ENCODE peak calls at places on chromosomes 3 and 15, in nine cellular contexts. F, Z, D, X, C, K, T, Y and N are unnamed samples.

GRCh38 chr3:66703501-66703900 is 202.7 kb upstream of the LRIG1 start:
- DNase-seq in F (no peak), Z (no peak), D (no peak), X (no peak), C (no peak), K (no peak), T (no peak), Y (no peak), N (no peak)

GRCh38 chr15:90435652-90436337 is 47.8 kb downstream of the IQGAP1 start:
- DNase-seq in F (no peak), Z (no peak), D (no peak), X (no peak), C (no peak), K (no peak), T (no peak), Y (no peak), N (no peak)

GRCh38 chr3:56844536-56844935 is 42.8 kb upstream of the ARHGEF3 start:
- DNase-seq in F (no peak), Z (no peak), D (no peak), X (no peak), C (no peak), K (no peak), T (no peak), Y (no peak), N (no peak)

GRCh38 chr15:58484794-58485600 is 53.2 kb downstream of the LIPC start:
- DNase-seq in F (peak; percentile 82), Z (no peak), D (no peak), X (no peak), C (peak; percentile 20), K (no peak), T (no peak), Y (no peak), N (no peak)

GRCh38 chr3:69319652-69320051 is 66.2 kb downstream of the FRMD4B start:
- DNase-seq in F (no peak), Z (no peak), D (no peak), X (no peak), C (no peak), K (no peak), T (no peak), Y (no peak), N (no peak)

GRCh38 chr15:74829991-74830390 is 3.6 kb downstream of the CPLX3 start:
- DNase-seq in F (no peak), Z (no peak), D (no peak), X (no peak), C (no peak), K (no peak), T (no peak), Y (no peak), N (no peak)

GRCh38 chr3:47664519-47664918 is 85.9 kb upstream of the CSPG5 start:
- DNase-seq in F (no peak), Z (peak; percentile 4), D (no peak), X (no peak), C (no peak), K (no peak), T (no peak), Y (no peak), N (no peak)

GRCh38 chr3:190552969-190553759 is 39.3 kb downstream of the IL1RAP start:
- DNase-seq in F (no peak), Z (no peak), D (no peak), X (no peak), C (no peak), K (no peak), T (no peak), Y (no peak), N (no peak)

GRCh38 chr15:68113273-68113672 is 59.2 kb downstream of the PIAS1 start:
- DNase-seq in F (no peak), Z (no peak), D (peak; percentile 18), X (no peak), C (no peak), K (no peak), T (no peak), Y (no peak), N (no peak)

GRCh38 chr3:51141573-51141972 is 243.5 kb upstream of the MANF start:
- DNase-seq in F (no peak), Z (no peak), D (no peak), X (no peak), C (no peak), K (no peak), T (no peak), Y (no peak), N (no peak)

GRCh38 chr3:150345021-150345538 is 63.0 kb upstream of the TSC22D2 start:
- DNase-seq in F (no peak), Z (peak; percentile 99), D (peak; percentile 28), X (no peak), C (no peak), K (no peak), T (no peak), Y (no peak), N (no peak)

GRCh38 chr3:31532587-31533168 is at the start of gene STT3B:
- DNase-seq in F (peak; percentile 87), Z (no peak), D (peak; percentile 80), X (peak; percentile 63), C (peak; percentile 73), K (peak; percentile 87), T (peak; percentile 88), Y (no peak), N (peak; percentile 93)

GRCh38 chr15:45425135-45425534 is 46.8 kb upstream of the GATM start:
- DNase-seq in F (no peak), Z (no peak), D (no peak), X (no peak), C (no peak), K (no peak), T (no peak), Y (no peak), N (no peak)

GRCh38 chr3:32837789-32838188 is 20.0 kb downstream of the TRIM71 start:
- DNase-seq in F (no peak), Z (no peak), D (no peak), X (no peak), C (no peak), K (no peak), T (no peak), Y (no peak), N (no peak)

GRCh38 chr3:185552358-185552877 is at the start of gene LIPH:
- DNase-seq in F (no peak), Z (peak; percentile 90), D (peak; percentile 52), X (no peak), C (no peak), K (peak; percentile 49), T (no peak), Y (no peak), N (no peak)

GRCh38 chr3:101836907-101837598 is 12.3 kb upstream of the NFKBIZ start:
- DNase-seq in F (no peak), Z (peak; percentile 61), D (no peak), X (no peak), C (no peak), K (no peak), T (no peak), Y (no peak), N (no peak)

GRCh38 chr15:62611002-62611401 is 431.5 kb upstream of the TPM1 start:
- DNase-seq in F (no peak), Z (no peak), D (no peak), X (no peak), C (no peak), K (no peak), T (no peak), Y (no peak), N (no peak)

GRCh38 chr3:49469037-49469875 is 811 bp upstream of the DAG1 start:
- DNase-seq in F (no peak), Z (peak; percentile 56), D (no peak), X (peak; percentile 58), C (no peak), K (no peak), T (no peak), Y (peak; percentile 24), N (peak; percentile 45)

GRCh38 chr3:54951405-54951804 is 23.5 kb upstream of the LRTM1 start:
- DNase-seq in F (no peak), Z (peak; percentile 3), D (peak; percentile 4), X (peak; percentile 58), C (no peak), K (no peak), T (peak; percentile 55), Y (peak; percentile 23), N (peak; percentile 5)

GRCh38 chr15:75172168-75172841 is 29.4 kb upstream of the C15orf39 start:
- DNase-seq in F (no peak), Z (peak; percentile 53), D (no peak), X (no peak), C (no peak), K (no peak), T (no peak), Y (no peak), N (no peak)

GRCh38 chr3:187828571-187829452 is 83.5 kb upstream of the BCL6 start:
- DNase-seq in F (no peak), Z (no peak), D (peak; percentile 62), X (no peak), C (no peak), K (peak; percentile 28), T (no peak), Y (no peak), N (no peak)

GRCh38 chr15:31266712-31267111 is 59.9 kb upstream of the KLF13 start:
- DNase-seq in F (no peak), Z (no peak), D (no peak), X (no peak), C (no peak), K (peak; percentile 44), T (no peak), Y (no peak), N (no peak)

GRCh38 chr3:193563999-193564398 is 9.3 kb upstream of the ATP13A4 start:
- DNase-seq in F (no peak), Z (peak; percentile 73), D (peak; percentile 14), X (no peak), C (no peak), K (no peak), T (no peak), Y (no peak), N (no peak)

GRCh38 chr3:40309925-40310635 is 573 bp downstream of the EIF1B start:
- DNase-seq in F (no peak), Z (peak; percentile 8), D (peak; percentile 32), X (peak; percentile 44), C (no peak), K (no peak), T (no peak), Y (peak; percentile 29), N (peak; percentile 56)

GRCh38 chr3:8319935-8320634 is 181.5 kb upstream of the LMCD1 start:
- DNase-seq in F (no peak), Z (no peak), D (no peak), X (no peak), C (no peak), K (no peak), T (no peak), Y (no peak), N (no peak)

GRCh38 chr3:59391131-59391530 is 341.3 kb upstream of the CFAP20DC start:
- DNase-seq in F (no peak), Z (no peak), D (no peak), X (no peak), C (no peak), K (no peak), T (no peak), Y (no peak), N (no peak)

GRCh38 chr3:8584661-8585060 is 59.9 kb downstream of the SSUH2 start:
- DNase-seq in F (no peak), Z (no peak), D (no peak), X (no peak), C (no peak), K (no peak), T (no peak), Y (no peak), N (no peak)

GRCh38 chr3:69409831-69410230 is 23.9 kb upstream of the FRMD4B start:
- DNase-seq in F (no peak), Z (no peak), D (no peak), X (no peak), C (no peak), K (no peak), T (no peak), Y (no peak), N (no peak)

GRCh38 chr3:14764331-14765064 is 54.3 kb upstream of the FGD5 start:
- DNase-seq in F (no peak), Z (no peak), D (no peak), X (no peak), C (no peak), K (no peak), T (no peak), Y (no peak), N (no peak)

GRCh38 chr3:40088527-40089170 is 220.9 kb upstream of the EIF1B start:
- DNase-seq in F (no peak), Z (no peak), D (no peak), X (no peak), C (no peak), K (no peak), T (no peak), Y (no peak), N (no peak)

GRCh38 chr15:65034719-65035118 is 5.3 kb upstream of the MTFMT start:
- DNase-seq in F (no peak), Z (no peak), D (no peak), X (no peak), C (no peak), K (no peak), T (no peak), Y (no peak), N (no peak)